ENCODE peak calls at places on chromosomes 2 and 18, in five cellular contexts. N is psoas muscle, E is OCI-M1, O is GM12878, W is stomach. Y is an unnamed sample.

GRCh38 chr2:134668821-134669220 is 50.0 kb downstream of the TMEM163 start:
- DNase-seq in E (no peak), N (no peak), W (peak), O (no peak), Y (no peak)

GRCh38 chr2:165636959-165637358 is 157.1 kb downstream of the GALNT3 start:
- DNase-seq in N (no peak), E (no peak), W (no peak), O (no peak), Y (no peak)

GRCh38 chr18:40739029-40739428 is 1216.0 kb upstream of the PIK3C3 start:
- DNase-seq in O (no peak), E (no peak), N (no peak), W (no peak), Y (no peak)

GRCh38 chr2:96977631-96978195 is 8.7 kb downstream of the FAM178B start:
- DNase-seq in O (no peak), E (no peak), W (no peak), N (no peak), Y (no peak)

GRCh38 chr2:109513749-109514588 is 99.8 kb downstream of the SEPTIN10 start:
- DNase-seq in N (no peak), E (no peak), O (peak), W (no peak), Y (peak)

GRCh38 chr2:221255862-221256261 is 316.2 kb downstream of the EPHA4 start:
- DNase-seq in O (no peak), N (no peak), W (no peak), E (no peak), Y (no peak)

GRCh38 chr2:4674007-4674406 is 970.6 kb downstream of the DCDC2C start:
- DNase-seq in W (no peak), E (peak), O (no peak), N (no peak), Y (no peak)

GRCh38 chr18:40904295-40904694 is 1050.7 kb upstream of the PIK3C3 start:
- DNase-seq in N (no peak), O (no peak), E (no peak), W (no peak), Y (no peak)